ENCODE peak calls at places on chromosome 15, in four cellular contexts. One of them, this sample, is unnamed. For H3K9me3, the result is how much of the 10 kb centered on the place peaks cover.

GRCh38 chr15:78840661-78841060 is 29.4 kb upstream of the ADAMTS7 start:
- DNase-seq in neuronal stem cell: no peak
- DNase-seq in IMR-90: no peak
- DNase-seq in CD4-positive, alpha-beta memory T cell: no peak
- DNase-seq in this sample: no peak

GRCh38 chr15:38163651-38164050 is 89.0 kb upstream of the SPRED1 start:
- DNase-seq in IMR-90: no peak
- DNase-seq in CD4-positive, alpha-beta memory T cell: no peak
- DNase-seq in neuronal stem cell: no peak
- DNase-seq in this sample: peak

GRCh38 chr15:31263751-31264533 is 62.7 kb upstream of the KLF13 start:
- DNase-seq in neuronal stem cell: no peak
- DNase-seq in IMR-90: no peak
- DNase-seq in CD4-positive, alpha-beta memory T cell: peak
- DNase-seq in this sample: peak

GRCh38 chr15:59369597-59369996 is 3.1 kb downstream of the MYO1E start:
- DNase-seq in CD4-positive, alpha-beta memory T cell: no peak
- DNase-seq in IMR-90: no peak
- DNase-seq in neuronal stem cell: no peak
- DNase-seq in this sample: no peak

GRCh38 chr15:31297221-31297879 is 29.3 kb upstream of the KLF13 start:
- DNase-seq in IMR-90: no peak
- DNase-seq in neuronal stem cell: no peak
- DNase-seq in CD4-positive, alpha-beta memory T cell: no peak
- DNase-seq in this sample: no peak

GRCh38 chr15:34436126-34436955 is 1.3 kb downstream of the GOLGA8A start:
- DNase-seq in neuronal stem cell: no peak
- DNase-seq in IMR-90: no peak
- DNase-seq in CD4-positive, alpha-beta memory T cell: peak
- DNase-seq in this sample: no peak

GRCh38 chr15:64651573-64652260 is 123.7 kb downstream of the RBPMS2 start:
- DNase-seq in neuronal stem cell: no peak
- DNase-seq in IMR-90: peak
- DNase-seq in CD4-positive, alpha-beta memory T cell: peak
- DNase-seq in this sample: no peak

GRCh38 chr15:47682661-47683060 is 34.6 kb upstream of the SEMA6D start:
- DNase-seq in neuronal stem cell: no peak
- DNase-seq in IMR-90: no peak
- DNase-seq in CD4-positive, alpha-beta memory T cell: no peak
- DNase-seq in this sample: no peak

GRCh38 chr15:99106417-99107220 is 1.7 kb downstream of the SYNM start:
- DNase-seq in CD4-positive, alpha-beta memory T cell: peak
- DNase-seq in neuronal stem cell: no peak
- DNase-seq in IMR-90: peak
- DNase-seq in this sample: no peak

GRCh38 chr15:99113547-99114271 is 8.8 kb downstream of the SYNM start:
- DNase-seq in IMR-90: no peak
- DNase-seq in CD4-positive, alpha-beta memory T cell: no peak
- DNase-seq in neuronal stem cell: no peak
- DNase-seq in this sample: no peak

GRCh38 chr15:64521201-64521600 is 60.8 kb downstream of the ZNF609 start:
- DNase-seq in CD4-positive, alpha-beta memory T cell: no peak
- DNase-seq in IMR-90: no peak
- DNase-seq in neuronal stem cell: no peak
- DNase-seq in this sample: no peak

GRCh38 chr15:88644741-88645140 is 5.9 kb downstream of the ISG20 start:
- DNase-seq in CD4-positive, alpha-beta memory T cell: no peak
- DNase-seq in neuronal stem cell: no peak
- DNase-seq in IMR-90: no peak
- DNase-seq in this sample: no peak

GRCh38 chr15:42994546-42994945 is 74.0 kb upstream of the TTBK2 start:
- DNase-seq in neuronal stem cell: no peak
- DNase-seq in CD4-positive, alpha-beta memory T cell: no peak
- DNase-seq in IMR-90: peak
- DNase-seq in this sample: no peak

GRCh38 chr15:72203507-72203837 is 5.9 kb upstream of the GRAMD2A start:
- DNase-seq in neuronal stem cell: no peak
- DNase-seq in CD4-positive, alpha-beta memory T cell: no peak
- DNase-seq in IMR-90: peak
- DNase-seq in this sample: no peak

GRCh38 chr15:42385206-42385979 is 26.1 kb downstream of the CAPN3 start:
- DNase-seq in neuronal stem cell: peak
- DNase-seq in IMR-90: peak
- DNase-seq in CD4-positive, alpha-beta memory T cell: peak
- DNase-seq in this sample: peak

GRCh38 chr15:58457466-58457965 is 25.7 kb downstream of the LIPC start:
- DNase-seq in IMR-90: peak
- DNase-seq in CD4-positive, alpha-beta memory T cell: no peak
- DNase-seq in neuronal stem cell: no peak
- DNase-seq in this sample: no peak

GRCh38 chr15:70327328-70328136 is 229.8 kb upstream of the TLE3 start:
- DNase-seq in CD4-positive, alpha-beta memory T cell: no peak
- DNase-seq in IMR-90: peak
- DNase-seq in neuronal stem cell: no peak
- DNase-seq in this sample: no peak
- H3K27ac ChIP-seq in CD4-positive, alpha-beta memory T cell: no peak
- H3K27ac ChIP-seq in IMR-90: no peak
- H3K27ac ChIP-seq in neuronal stem cell: no peak
- H3K27ac ChIP-seq in this sample: no peak

GRCh38 chr15:26235864-26236263 is 372.7 kb upstream of the ATP10A start:
- DNase-seq in neuronal stem cell: no peak
- DNase-seq in CD4-positive, alpha-beta memory T cell: no peak
- DNase-seq in IMR-90: no peak
- DNase-seq in this sample: no peak

DNA sequence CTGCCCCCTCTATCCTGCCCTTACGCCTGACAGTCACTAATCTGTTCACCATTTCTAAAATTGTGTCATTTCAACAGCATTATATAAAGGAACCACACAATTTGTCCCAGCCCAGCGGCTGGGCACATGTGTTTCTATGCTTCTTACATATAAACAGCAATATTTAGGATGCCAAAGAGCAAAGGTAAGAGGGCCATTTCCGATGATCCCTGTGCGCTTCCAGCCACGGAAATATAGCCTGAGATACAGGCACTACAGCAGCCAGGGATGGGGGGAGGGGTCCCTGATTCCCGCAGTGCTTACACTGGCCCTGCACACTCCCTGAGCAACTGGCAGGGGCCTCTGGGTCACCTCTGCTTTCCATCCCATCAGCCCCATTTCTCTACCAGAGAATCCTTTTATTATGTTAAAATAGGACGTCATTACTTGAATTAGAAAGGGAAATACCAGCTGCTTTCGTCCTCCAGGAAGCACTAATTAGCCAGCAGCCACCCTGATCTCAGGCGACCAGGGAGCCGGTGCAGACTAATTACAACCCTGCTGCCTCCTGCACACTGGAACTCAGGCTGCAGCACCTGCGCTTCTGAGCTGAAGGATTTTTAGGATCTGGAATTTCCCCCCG is 372.1 kb upstream of the ATP10A start:
- DNase-seq in CD4-positive, alpha-beta memory T cell: no peak
- DNase-seq in neuronal stem cell: peak
- DNase-seq in IMR-90: no peak
- DNase-seq in this sample: no peak
- H3K9me3 ChIP-seq in CD4-positive, alpha-beta memory T cell: under half
- H3K9me3 ChIP-seq in neuronal stem cell: under half
- H3K9me3 ChIP-seq in IMR-90: under half
- H3K9me3 ChIP-seq in this sample: under half

DNA sequence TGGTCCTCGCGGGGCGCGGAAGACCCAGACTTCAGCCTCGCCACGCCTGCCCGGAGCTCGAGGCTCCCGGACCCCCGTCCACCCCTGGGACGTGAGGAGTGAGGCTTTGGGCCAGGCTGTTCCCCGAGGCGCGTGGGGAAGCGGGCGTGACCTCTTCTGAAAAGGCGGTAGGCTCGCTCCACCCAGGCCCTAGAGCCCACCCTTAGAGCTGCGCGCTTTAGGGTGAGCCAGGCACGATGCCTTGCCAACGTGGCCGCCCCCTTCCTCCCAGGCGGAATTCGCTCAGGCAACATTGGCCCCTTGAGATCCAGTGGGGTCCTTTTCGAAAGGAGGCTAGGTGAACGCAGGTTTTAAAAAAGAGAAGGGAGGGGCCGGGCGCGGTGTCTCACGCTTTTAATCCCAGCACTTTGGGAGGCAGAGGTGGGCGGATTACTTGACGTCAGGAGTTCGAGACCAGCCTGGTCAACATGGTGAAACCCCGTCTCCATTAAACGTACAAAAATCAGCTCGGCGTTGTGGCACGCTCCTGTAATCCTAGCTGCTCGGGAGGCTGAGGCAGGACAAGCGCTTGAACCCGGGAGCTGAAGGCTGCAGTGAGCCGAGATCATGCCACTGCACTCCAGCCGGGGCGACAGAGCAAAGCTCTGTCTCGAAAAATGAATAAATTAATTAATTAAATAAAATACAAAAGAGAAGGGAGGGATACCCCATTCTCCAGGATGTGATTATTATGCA is 896 bp upstream of the RPP25 start:
- DNase-seq in CD4-positive, alpha-beta memory T cell: no peak
- DNase-seq in IMR-90: no peak
- DNase-seq in neuronal stem cell: no peak
- DNase-seq in this sample: peak
- H3K27ac ChIP-seq in CD4-positive, alpha-beta memory T cell: no peak
- H3K27ac ChIP-seq in IMR-90: no peak
- H3K27ac ChIP-seq in neuronal stem cell: no peak
- H3K27ac ChIP-seq in this sample: peak

GRCh38 chr15:55714064-55714463 is 28.9 kb downstream of the PRTG start:
- DNase-seq in IMR-90: no peak
- DNase-seq in CD4-positive, alpha-beta memory T cell: no peak
- DNase-seq in neuronal stem cell: no peak
- DNase-seq in this sample: no peak
- H3K9me3 ChIP-seq in IMR-90: under half
- H3K9me3 ChIP-seq in CD4-positive, alpha-beta memory T cell: under half
- H3K9me3 ChIP-seq in neuronal stem cell: under half
- H3K9me3 ChIP-seq in this sample: under half

This sample was measured in colonic mucosa.